ENCODE peak calls at places on chromosomes 6 and 20, in six cellular contexts. H is IMR-90, S is breast epithelium, Y is stomach, B is OCI-LY7, U is HCT116. T is an unnamed sample.
A peak's percentile ranks its signal among the peaks of the same experiment; 100 is the strongest.

GRCh38 chr20:48171071-48171470 is 385.8 kb upstream of the SULF2 start:
- DNase-seq in H (no peak), S (no peak), Y (no peak), B (no peak), U (no peak), T (no peak)

GRCh38 chr6:112026933-112027332 is 27.0 kb upstream of the CCN6 start:
- DNase-seq in H (no peak), S (no peak), Y (no peak), B (no peak), U (no peak), T (no peak)

GRCh38 chr6:50093116-50093937 is 43.6 kb upstream of the DEFB112 start:
- DNase-seq in H (no peak), S (no peak), Y (no peak), B (no peak), U (no peak), T (no peak)

GRCh38 chr6:4740032-4740431 is 36.2 kb upstream of the CDYL start:
- DNase-seq in H (no peak), S (no peak), Y (no peak), B (no peak), U (no peak), T (no peak)

GRCh38 chr6:47651505-47651944 is 46.9 kb upstream of the ADGRF4 start:
- DNase-seq in H (peak; percentile 74), S (no peak), Y (no peak), B (no peak), U (no peak), T (no peak)

GRCh38 chr6:53746442-53747103 is 48.2 kb upstream of the LRRC1 start:
- DNase-seq in H (no peak), S (no peak), Y (no peak), B (no peak), U (no peak), T (no peak)

GRCh38 chr6:135002229-135002844 is 52.3 kb downstream of the HBS1L start:
- DNase-seq in H (peak; percentile 40), S (no peak), Y (no peak), B (peak; percentile 38), U (peak; percentile 4), T (no peak)

GRCh38 chr20:10476319-10476724 is 41.2 kb downstream of the SLX4IP start:
- DNase-seq in H (peak; percentile 51), S (no peak), Y (no peak), B (peak; percentile 62), U (no peak), T (no peak)

GRCh38 chr6:81865712-81866111 is 113.2 kb upstream of the TENT5A start:
- DNase-seq in H (peak; percentile 92), S (no peak), Y (no peak), B (no peak), U (no peak), T (no peak)

GRCh38 chr20:59153355-59153681 is 10.3 kb upstream of the ZNF831 start:
- DNase-seq in H (no peak), S (peak; percentile 64), Y (no peak), B (no peak), U (no peak), T (no peak)

GRCh38 chr6:19452495-19452894 is 384.7 kb upstream of the ID4 start:
- DNase-seq in H (no peak), S (no peak), Y (no peak), B (no peak), U (no peak), T (no peak)

GRCh38 chr6:97865612-97866011 is 582.6 kb upstream of the MMS22L start:
- DNase-seq in H (no peak), S (no peak), Y (no peak), B (no peak), U (no peak), T (no peak)

GRCh38 chr6:25834950-25835349 is 3.1 kb upstream of the SLC17A1 start:
- DNase-seq in H (no peak), S (no peak), Y (no peak), B (no peak), U (no peak), T (no peak)

GRCh38 chr20:2804921-2805681 is 4.7 kb upstream of the CPXM1 start:
- DNase-seq in H (no peak), S (no peak), Y (no peak), B (no peak), U (no peak), T (no peak)

GRCh38 chr6:165181951-165182414 is 127.4 kb downstream of the C6orf118 start:
- DNase-seq in H (no peak), S (no peak), Y (no peak), B (peak; percentile 2), U (no peak), T (peak; percentile 15)

GRCh38 chr20:36102306-36102705 is 52.2 kb upstream of the EPB41L1 start:
- DNase-seq in H (no peak), S (no peak), Y (no peak), B (no peak), U (no peak), T (no peak)

GRCh38 chr20:1327241-1327653 is 1.7 kb downstream of the SDCBP2 start:
- DNase-seq in H (peak; percentile 79), S (no peak), Y (no peak), B (no peak), U (no peak), T (no peak)

GRCh38 chr6:151690768-151691562 is 116.5 kb upstream of the ESR1 start:
- DNase-seq in H (no peak), S (no peak), Y (no peak), B (peak; percentile 19), U (no peak), T (no peak)

GRCh38 chr6:34239240-34239825 is 2.7 kb downstream of the HMGA1 start:
- DNase-seq in H (no peak), S (no peak), Y (no peak), B (no peak), U (no peak), T (no peak)

GRCh38 chr20:25750765-25751696 is 54.4 kb upstream of the ZNF337 start:
- DNase-seq in H (peak; percentile 28), S (no peak), Y (peak; percentile 58), B (peak; percentile 33), U (no peak), T (peak; percentile 19)

GRCh38 chr6:30683137-30683979 is 3.1 kb downstream of the PPP1R18 start:
- DNase-seq in H (no peak), S (no peak), Y (no peak), B (peak; percentile 18), U (no peak), T (no peak)

GRCh38 chr6:110325197-110325596 is 33.0 kb downstream of the METTL24 start:
- DNase-seq in H (peak; percentile 85), S (no peak), Y (no peak), B (no peak), U (no peak), T (no peak)

GRCh38 chr6:110329729-110330436 is 28.3 kb downstream of the METTL24 start:
- DNase-seq in H (peak; percentile 31), S (no peak), Y (no peak), B (no peak), U (no peak), T (no peak)

GRCh38 chr6:110329348-110329728 is 28.8 kb downstream of the METTL24 start:
- DNase-seq in H (peak; percentile 1), S (no peak), Y (no peak), B (no peak), U (no peak), T (no peak)

GRCh38 chr6:110328231-110328630 is 29.9 kb downstream of the METTL24 start:
- DNase-seq in H (peak; percentile 63), S (no peak), Y (no peak), B (no peak), U (no peak), T (no peak)

DNA sequence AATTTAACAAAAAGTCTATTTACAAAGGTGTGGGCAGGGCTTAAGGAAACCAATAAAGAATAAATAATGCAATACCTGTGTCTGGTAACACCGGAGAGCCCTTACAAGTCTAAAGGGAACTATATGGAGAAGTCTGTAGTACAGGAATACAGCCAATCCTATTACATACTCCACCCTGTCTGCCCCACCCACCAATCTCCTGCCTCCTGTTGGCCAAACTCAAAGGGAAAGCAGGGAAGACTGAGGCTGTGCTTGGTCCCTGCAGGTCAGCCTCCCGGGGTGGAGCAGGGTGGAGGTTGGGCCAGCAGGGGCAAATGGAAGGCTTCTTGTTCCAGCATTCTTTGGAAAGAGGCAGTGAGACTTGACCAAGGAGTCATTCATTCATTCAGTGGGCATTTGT is 31.5 kb downstream of the METTL24 start:
- DNase-seq in H (no peak), S (no peak), Y (no peak), B (no peak), U (no peak), T (no peak)
- H3K27ac ChIP-seq in H (no peak overlapping the region), S (peak overlapping the region; percentile 17), Y (no peak overlapping the region), B (no peak overlapping the region), U (no peak overlapping the region), T (no peak overlapping the region)

GRCh38 chr6:39428152-39428551 is 105.7 kb upstream of the KCNK16 start:
- DNase-seq in H (no peak), S (no peak), Y (no peak), B (no peak), U (no peak), T (no peak)

GRCh38 chr6:39433630-39434029 is 111.1 kb upstream of the KCNK16 start:
- DNase-seq in H (no peak), S (no peak), Y (no peak), B (no peak), U (no peak), T (no peak)

GRCh38 chr6:39430446-39430845 is 107.9 kb upstream of the KCNK16 start:
- DNase-seq in H (no peak), S (no peak), Y (no peak), B (no peak), U (no peak), T (no peak)

GRCh38 chr6:39430968-39431523 is 108.5 kb upstream of the KCNK16 start:
- DNase-seq in H (no peak), S (peak; percentile 62), Y (peak; percentile 47), B (no peak), U (no peak), T (no peak)

GRCh38 chr6:39432311-39433025 is 110.0 kb upstream of the KCNK16 start:
- DNase-seq in H (no peak), S (no peak), Y (no peak), B (no peak), U (no peak), T (no peak)
- TF ChIP-seq CTCF in H (no peak), S (no peak), Y (no peak), B (no peak), U (no peak), T (no peak)

DNA sequence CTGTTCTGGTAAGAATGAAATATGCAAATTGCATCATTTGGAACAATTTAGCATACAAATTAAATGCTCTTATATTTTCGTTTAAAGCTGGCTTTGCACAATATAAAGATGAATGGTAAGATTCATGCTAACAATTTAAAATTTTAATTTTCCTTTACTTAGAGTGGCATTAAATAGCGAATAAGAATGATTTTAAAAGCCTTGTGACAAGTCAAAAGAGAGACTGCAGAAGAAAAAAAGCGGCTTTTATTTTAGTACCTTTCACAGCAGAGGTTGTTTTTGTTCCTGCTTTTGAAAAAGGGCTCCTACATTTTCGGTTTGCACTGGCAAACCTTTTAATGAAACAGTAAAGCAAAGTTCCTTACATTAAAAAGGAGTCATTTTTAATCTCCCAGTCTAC is 93.0 kb upstream of the NEDD9 start:
- DNase-seq in H (no peak), S (no peak), Y (no peak), B (no peak), U (no peak), T (no peak)
- H3K27ac ChIP-seq in H (no peak overlapping the region), S (no peak overlapping the region), Y (no peak overlapping the region), B (no peak overlapping the region), U (no peak overlapping the region), T (no peak overlapping the region)

DNA sequence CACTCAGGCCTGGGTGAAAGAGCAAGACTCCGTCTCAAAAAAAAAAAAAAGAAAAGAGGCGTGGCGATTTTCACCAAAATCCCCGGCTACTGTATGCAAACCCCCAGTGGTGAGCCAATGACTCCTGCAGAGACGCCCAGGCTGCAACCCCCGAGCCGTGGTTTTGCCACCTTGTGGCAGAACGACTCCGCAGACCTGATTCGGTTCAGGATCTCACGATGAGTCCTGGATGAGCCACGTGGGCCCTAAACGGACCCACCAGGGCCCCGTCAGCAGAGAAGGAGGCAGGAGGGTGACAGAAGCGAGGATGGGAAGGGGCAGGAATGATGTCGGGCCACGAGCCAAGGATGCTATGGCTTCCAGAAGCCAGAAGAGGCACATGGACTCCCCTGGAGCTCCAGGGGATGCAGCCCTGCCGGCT is 42.5 kb downstream of the SLC2A4RG start:
- DNase-seq in H (no peak), S (no peak), Y (no peak), B (peak; percentile 26), U (peak; percentile 63), T (no peak)
- TF ChIP-seq CTCF in H (no peak), S (no peak), Y (no peak), B (peak; percentile 10), U (peak; percentile 46), T (no peak)